ENCODE peak calls at places on chromosomes 12 and 14, in seven cellular contexts. One of them, this sample, is unnamed.

GRCh38 chr14:88143817-88144216 is 138.9 kb downstream of the GPR65 start:
- DNase-seq in Caki2: no peak
- DNase-seq in stimulated activated CD8-positive, alpha-beta memory T cell treated with anti-CD3 and anti-CD28 coated beads, Interleukin-7, amount 100 ng/mL, for 48 hours: no peak
- DNase-seq in RPMI7951: no peak
- DNase-seq in myocyte: no peak
- DNase-seq in globus pallidus: no peak
- DNase-seq in T47D: no peak
- DNase-seq in this sample: no peak

GRCh38 chr12:104825408-104825807 is 132.7 kb downstream of the SLC41A2 start:
- DNase-seq in Caki2: no peak
- DNase-seq in stimulated activated CD8-positive, alpha-beta memory T cell treated with anti-CD3 and anti-CD28 coated beads, Interleukin-7, amount 100 ng/mL, for 48 hours: no peak
- DNase-seq in RPMI7951: peak; percentile 28
- DNase-seq in myocyte: no peak
- DNase-seq in globus pallidus: no peak
- DNase-seq in T47D: no peak
- DNase-seq in this sample: no peak

GRCh38 chr12:94592080-94592479 is 58.3 kb downstream of the TMCC3 start:
- DNase-seq in Caki2: no peak
- DNase-seq in stimulated activated CD8-positive, alpha-beta memory T cell treated with anti-CD3 and anti-CD28 coated beads, Interleukin-7, amount 100 ng/mL, for 48 hours: no peak
- DNase-seq in RPMI7951: no peak
- DNase-seq in myocyte: no peak
- DNase-seq in globus pallidus: no peak
- DNase-seq in T47D: no peak
- DNase-seq in this sample: no peak

GRCh38 chr12:1022032-1022970 is 31.3 kb downstream of the ERC1 start:
- DNase-seq in Caki2: no peak
- DNase-seq in stimulated activated CD8-positive, alpha-beta memory T cell treated with anti-CD3 and anti-CD28 coated beads, Interleukin-7, amount 100 ng/mL, for 48 hours: no peak
- DNase-seq in RPMI7951: no peak
- DNase-seq in myocyte: no peak
- DNase-seq in globus pallidus: no peak
- DNase-seq in T47D: peak; percentile 35
- DNase-seq in this sample: no peak

GRCh38 chr12:14273911-14274306 is 91.6 kb upstream of the ATF7IP start:
- DNase-seq in Caki2: no peak
- DNase-seq in stimulated activated CD8-positive, alpha-beta memory T cell treated with anti-CD3 and anti-CD28 coated beads, Interleukin-7, amount 100 ng/mL, for 48 hours: no peak
- DNase-seq in RPMI7951: peak; percentile 33
- DNase-seq in myocyte: peak; percentile 60
- DNase-seq in globus pallidus: no peak
- DNase-seq in T47D: no peak
- DNase-seq in this sample: no peak

GRCh38 chr12:114703060-114703493 is 19.1 kb upstream of the TBX3 start:
- DNase-seq in Caki2: no peak
- DNase-seq in stimulated activated CD8-positive, alpha-beta memory T cell treated with anti-CD3 and anti-CD28 coated beads, Interleukin-7, amount 100 ng/mL, for 48 hours: no peak
- DNase-seq in RPMI7951: peak; percentile 39
- DNase-seq in myocyte: no peak
- DNase-seq in globus pallidus: no peak
- DNase-seq in T47D: no peak
- DNase-seq in this sample: no peak

GRCh38 chr12:70948236-70948975 is 27.9 kb upstream of the PTPRR start:
- DNase-seq in Caki2: peak; percentile 84
- DNase-seq in stimulated activated CD8-positive, alpha-beta memory T cell treated with anti-CD3 and anti-CD28 coated beads, Interleukin-7, amount 100 ng/mL, for 48 hours: no peak
- DNase-seq in RPMI7951: no peak
- DNase-seq in myocyte: no peak
- DNase-seq in globus pallidus: no peak
- DNase-seq in T47D: no peak
- DNase-seq in this sample: no peak

GRCh38 chr14:73752297-73752992 is 38.3 kb upstream of the PNMA1 start:
- DNase-seq in Caki2: no peak
- DNase-seq in stimulated activated CD8-positive, alpha-beta memory T cell treated with anti-CD3 and anti-CD28 coated beads, Interleukin-7, amount 100 ng/mL, for 48 hours: no peak
- DNase-seq in RPMI7951: peak; percentile 98
- DNase-seq in myocyte: peak; percentile 98
- DNase-seq in globus pallidus: no peak
- DNase-seq in T47D: peak; percentile 99
- DNase-seq in this sample: no peak

GRCh38 chr14:103770902-103771301 is 55.3 kb downstream of the ZFYVE21 start:
- DNase-seq in Caki2: no peak
- DNase-seq in stimulated activated CD8-positive, alpha-beta memory T cell treated with anti-CD3 and anti-CD28 coated beads, Interleukin-7, amount 100 ng/mL, for 48 hours: no peak
- DNase-seq in RPMI7951: no peak
- DNase-seq in myocyte: no peak
- DNase-seq in globus pallidus: no peak
- DNase-seq in T47D: no peak
- DNase-seq in this sample: no peak

GRCh38 chr14:93332032-93332852 is 594 bp downstream of the BTBD7 start:
- DNase-seq in Caki2: peak; percentile 39
- DNase-seq in stimulated activated CD8-positive, alpha-beta memory T cell treated with anti-CD3 and anti-CD28 coated beads, Interleukin-7, amount 100 ng/mL, for 48 hours: no peak
- DNase-seq in RPMI7951: peak; percentile 60
- DNase-seq in myocyte: peak; percentile 61
- DNase-seq in globus pallidus: peak; percentile 55
- DNase-seq in T47D: peak; percentile 62
- DNase-seq in this sample: peak; percentile 18

GRCh38 chr12:3045989-3046388 is 31.2 kb upstream of the TSPAN9 start:
- DNase-seq in Caki2: no peak
- DNase-seq in stimulated activated CD8-positive, alpha-beta memory T cell treated with anti-CD3 and anti-CD28 coated beads, Interleukin-7, amount 100 ng/mL, for 48 hours: no peak
- DNase-seq in RPMI7951: no peak
- DNase-seq in myocyte: no peak
- DNase-seq in globus pallidus: no peak
- DNase-seq in T47D: no peak
- DNase-seq in this sample: no peak

GRCh38 chr12:32505067-32505466 is 105.7 kb downstream of the FGD4 start:
- DNase-seq in Caki2: no peak
- DNase-seq in stimulated activated CD8-positive, alpha-beta memory T cell treated with anti-CD3 and anti-CD28 coated beads, Interleukin-7, amount 100 ng/mL, for 48 hours: no peak
- DNase-seq in RPMI7951: no peak
- DNase-seq in myocyte: no peak
- DNase-seq in globus pallidus: no peak
- DNase-seq in T47D: no peak
- DNase-seq in this sample: no peak

GRCh38 chr12:81888961-81889360 is 129.8 kb upstream of the PPFIA2 start:
- DNase-seq in Caki2: no peak
- DNase-seq in stimulated activated CD8-positive, alpha-beta memory T cell treated with anti-CD3 and anti-CD28 coated beads, Interleukin-7, amount 100 ng/mL, for 48 hours: no peak
- DNase-seq in RPMI7951: no peak
- DNase-seq in myocyte: no peak
- DNase-seq in globus pallidus: no peak
- DNase-seq in T47D: no peak
- DNase-seq in this sample: no peak

GRCh38 chr12:108302034-108302433 is 37.1 kb downstream of the CMKLR1 start:
- DNase-seq in Caki2: no peak
- DNase-seq in stimulated activated CD8-positive, alpha-beta memory T cell treated with anti-CD3 and anti-CD28 coated beads, Interleukin-7, amount 100 ng/mL, for 48 hours: no peak
- DNase-seq in RPMI7951: peak; percentile 25
- DNase-seq in myocyte: no peak
- DNase-seq in globus pallidus: no peak
- DNase-seq in T47D: no peak
- DNase-seq in this sample: no peak

This sample was measured in naive thymus-derived CD4-positive, alpha-beta T cell.